ENCODE peak calls at places on chromosome X, in eight cellular contexts. One of them, this sample, is unnamed.

GRCh38 chrX:107978707-107979307 is 3.4 kb downstream of the TEX13B start:
- DNase-seq in occipital lobe: no peak
- DNase-seq in AG04450: peak
- DNase-seq in breast epithelium: no peak
- DNase-seq in NCI-H1417 treated with DMSO at 0.1 percent for 48 hours: no peak
- DNase-seq in RCC 7860: no peak
- DNase-seq in T-helper 1 cell: no peak
- DNase-seq in NCI-H2171 treated with DMSO at 0.1 percent for 48 hours: peak
- DNase-seq in this sample: no peak

GRCh38 chrX:80184854-80185253 is 170.3 kb downstream of the TBX22 start:
- DNase-seq in NCI-H2171 treated with DMSO at 0.1 percent for 48 hours: no peak
- DNase-seq in T-helper 1 cell: no peak
- DNase-seq in NCI-H1417 treated with DMSO at 0.1 percent for 48 hours: no peak
- DNase-seq in RCC 7860: no peak
- DNase-seq in AG04450: no peak
- DNase-seq in occipital lobe: no peak
- DNase-seq in breast epithelium: no peak
- DNase-seq in this sample: no peak

GRCh38 chrX:29746326-29746725 is 469.0 kb upstream of the MAGEB2 start:
- DNase-seq in breast epithelium: no peak
- DNase-seq in occipital lobe: no peak
- DNase-seq in T-helper 1 cell: no peak
- DNase-seq in NCI-H2171 treated with DMSO at 0.1 percent for 48 hours: no peak
- DNase-seq in RCC 7860: no peak
- DNase-seq in NCI-H1417 treated with DMSO at 0.1 percent for 48 hours: no peak
- DNase-seq in AG04450: no peak
- DNase-seq in this sample: no peak

GRCh38 chrX:47218280-47218919 is at the start of gene CDK16:
- DNase-seq in RCC 7860: peak
- DNase-seq in NCI-H2171 treated with DMSO at 0.1 percent for 48 hours: peak
- DNase-seq in breast epithelium: peak
- DNase-seq in AG04450: no peak
- DNase-seq in occipital lobe: peak
- DNase-seq in NCI-H1417 treated with DMSO at 0.1 percent for 48 hours: peak
- DNase-seq in T-helper 1 cell: peak
- DNase-seq in this sample: peak

GRCh38 chrX:115356369-115356768 is 66.9 kb downstream of the LUZP4 start:
- DNase-seq in occipital lobe: no peak
- DNase-seq in NCI-H1417 treated with DMSO at 0.1 percent for 48 hours: no peak
- DNase-seq in RCC 7860: no peak
- DNase-seq in T-helper 1 cell: no peak
- DNase-seq in breast epithelium: no peak
- DNase-seq in NCI-H2171 treated with DMSO at 0.1 percent for 48 hours: no peak
- DNase-seq in AG04450: no peak
- DNase-seq in this sample: no peak

GRCh38 chrX:132592880-132593279 is 104.0 kb upstream of the MBNL3 start:
- DNase-seq in RCC 7860: no peak
- DNase-seq in AG04450: no peak
- DNase-seq in occipital lobe: no peak
- DNase-seq in NCI-H1417 treated with DMSO at 0.1 percent for 48 hours: peak
- DNase-seq in NCI-H2171 treated with DMSO at 0.1 percent for 48 hours: no peak
- DNase-seq in breast epithelium: no peak
- DNase-seq in T-helper 1 cell: no peak
- DNase-seq in this sample: peak

GRCh38 chrX:17732138-17732783 is 5.0 kb upstream of the SCML1 start:
- DNase-seq in NCI-H1417 treated with DMSO at 0.1 percent for 48 hours: no peak
- DNase-seq in RCC 7860: no peak
- DNase-seq in AG04450: peak
- DNase-seq in breast epithelium: no peak
- DNase-seq in T-helper 1 cell: no peak
- DNase-seq in occipital lobe: no peak
- DNase-seq in NCI-H2171 treated with DMSO at 0.1 percent for 48 hours: no peak
- DNase-seq in this sample: no peak

GRCh38 chrX:27915617-27916016 is 65.6 kb downstream of the DCAF8L1 start:
- DNase-seq in NCI-H2171 treated with DMSO at 0.1 percent for 48 hours: no peak
- DNase-seq in RCC 7860: no peak
- DNase-seq in breast epithelium: no peak
- DNase-seq in AG04450: no peak
- DNase-seq in occipital lobe: no peak
- DNase-seq in NCI-H1417 treated with DMSO at 0.1 percent for 48 hours: no peak
- DNase-seq in T-helper 1 cell: peak
- DNase-seq in this sample: no peak

GRCh38 chrX:147917700-147918694 is 6.3 kb downstream of the FMR1 start:
- DNase-seq in AG04450: no peak
- DNase-seq in T-helper 1 cell: peak
- DNase-seq in breast epithelium: no peak
- DNase-seq in NCI-H2171 treated with DMSO at 0.1 percent for 48 hours: no peak
- DNase-seq in NCI-H1417 treated with DMSO at 0.1 percent for 48 hours: no peak
- DNase-seq in occipital lobe: no peak
- DNase-seq in RCC 7860: peak
- DNase-seq in this sample: no peak

GRCh38 chrX:143669395-143669794 is 33.5 kb upstream of the SLITRK4 start:
- DNase-seq in AG04450: no peak
- DNase-seq in breast epithelium: no peak
- DNase-seq in NCI-H2171 treated with DMSO at 0.1 percent for 48 hours: no peak
- DNase-seq in T-helper 1 cell: no peak
- DNase-seq in RCC 7860: peak
- DNase-seq in NCI-H1417 treated with DMSO at 0.1 percent for 48 hours: no peak
- DNase-seq in occipital lobe: no peak
- DNase-seq in this sample: no peak

GRCh38 chrX:55489315-55490009 is at the start of gene USP51:
- DNase-seq in NCI-H2171 treated with DMSO at 0.1 percent for 48 hours: no peak
- DNase-seq in T-helper 1 cell: peak
- DNase-seq in breast epithelium: peak
- DNase-seq in RCC 7860: no peak
- DNase-seq in occipital lobe: peak
- DNase-seq in NCI-H1417 treated with DMSO at 0.1 percent for 48 hours: no peak
- DNase-seq in AG04450: no peak
- DNase-seq in this sample: no peak

GRCh38 chrX:69072486-69073006 is 92.7 kb downstream of the PJA1 start:
- DNase-seq in T-helper 1 cell: no peak
- DNase-seq in occipital lobe: no peak
- DNase-seq in RCC 7860: no peak
- DNase-seq in AG04450: no peak
- DNase-seq in breast epithelium: no peak
- DNase-seq in NCI-H2171 treated with DMSO at 0.1 percent for 48 hours: no peak
- DNase-seq in NCI-H1417 treated with DMSO at 0.1 percent for 48 hours: no peak
- DNase-seq in this sample: no peak

GRCh38 chrX:8783100-8784098 is 17.8 kb downstream of the FAM9A start:
- DNase-seq in breast epithelium: no peak
- DNase-seq in occipital lobe: no peak
- DNase-seq in RCC 7860: no peak
- DNase-seq in T-helper 1 cell: peak
- DNase-seq in NCI-H1417 treated with DMSO at 0.1 percent for 48 hours: no peak
- DNase-seq in AG04450: no peak
- DNase-seq in NCI-H2171 treated with DMSO at 0.1 percent for 48 hours: peak
- DNase-seq in this sample: no peak

GRCh38 chrX:9164535-9165425 is 130.9 kb upstream of the FAM9B start:
- DNase-seq in RCC 7860: no peak
- DNase-seq in breast epithelium: no peak
- DNase-seq in occipital lobe: no peak
- DNase-seq in NCI-H1417 treated with DMSO at 0.1 percent for 48 hours: no peak
- DNase-seq in AG04450: no peak
- DNase-seq in NCI-H2171 treated with DMSO at 0.1 percent for 48 hours: no peak
- DNase-seq in T-helper 1 cell: no peak
- DNase-seq in this sample: no peak

GRCh38 chrX:37701588-37701987 is 16.0 kb downstream of the XK start:
- DNase-seq in RCC 7860: no peak
- DNase-seq in AG04450: no peak
- DNase-seq in NCI-H1417 treated with DMSO at 0.1 percent for 48 hours: no peak
- DNase-seq in breast epithelium: no peak
- DNase-seq in occipital lobe: no peak
- DNase-seq in T-helper 1 cell: no peak
- DNase-seq in NCI-H2171 treated with DMSO at 0.1 percent for 48 hours: peak
- DNase-seq in this sample: no peak

GRCh38 chrX:20530319-20530979 is 263.7 kb upstream of the RPS6KA3 start:
- DNase-seq in RCC 7860: peak
- DNase-seq in breast epithelium: peak
- DNase-seq in NCI-H2171 treated with DMSO at 0.1 percent for 48 hours: peak
- DNase-seq in NCI-H1417 treated with DMSO at 0.1 percent for 48 hours: peak
- DNase-seq in AG04450: no peak
- DNase-seq in T-helper 1 cell: peak
- DNase-seq in occipital lobe: peak
- DNase-seq in this sample: no peak

GRCh38 chrX:28889691-28890090 is 302.4 kb downstream of the IL1RAPL1 start:
- DNase-seq in NCI-H1417 treated with DMSO at 0.1 percent for 48 hours: no peak
- DNase-seq in breast epithelium: no peak
- DNase-seq in occipital lobe: no peak
- DNase-seq in NCI-H2171 treated with DMSO at 0.1 percent for 48 hours: no peak
- DNase-seq in T-helper 1 cell: no peak
- DNase-seq in RCC 7860: no peak
- DNase-seq in AG04450: no peak
- DNase-seq in this sample: no peak

GRCh38 chrX:139930923-139931645 is 1.8 kb downstream of the ATP11C start:
- DNase-seq in breast epithelium: no peak
- DNase-seq in T-helper 1 cell: peak
- DNase-seq in AG04450: no peak
- DNase-seq in NCI-H2171 treated with DMSO at 0.1 percent for 48 hours: peak
- DNase-seq in NCI-H1417 treated with DMSO at 0.1 percent for 48 hours: no peak
- DNase-seq in RCC 7860: peak
- DNase-seq in occipital lobe: no peak
- DNase-seq in this sample: no peak

GRCh38 chrX:43813898-43814297 is 68.4 kb downstream of the MAOB start:
- DNase-seq in occipital lobe: no peak
- DNase-seq in T-helper 1 cell: peak
- DNase-seq in NCI-H1417 treated with DMSO at 0.1 percent for 48 hours: no peak
- DNase-seq in breast epithelium: no peak
- DNase-seq in RCC 7860: no peak
- DNase-seq in NCI-H2171 treated with DMSO at 0.1 percent for 48 hours: no peak
- DNase-seq in AG04450: no peak
- DNase-seq in this sample: no peak

GRCh38 chrX:8820910-8821527 is 19.8 kb upstream of the FAM9A start:
- DNase-seq in breast epithelium: no peak
- DNase-seq in occipital lobe: no peak
- DNase-seq in NCI-H2171 treated with DMSO at 0.1 percent for 48 hours: no peak
- DNase-seq in T-helper 1 cell: no peak
- DNase-seq in RCC 7860: no peak
- DNase-seq in NCI-H1417 treated with DMSO at 0.1 percent for 48 hours: no peak
- DNase-seq in AG04450: no peak
- DNase-seq in this sample: no peak

GRCh38 chrX:148995661-148996060 is 495.2 kb downstream of the AFF2 start:
- DNase-seq in T-helper 1 cell: no peak
- DNase-seq in NCI-H1417 treated with DMSO at 0.1 percent for 48 hours: no peak
- DNase-seq in occipital lobe: no peak
- DNase-seq in NCI-H2171 treated with DMSO at 0.1 percent for 48 hours: no peak
- DNase-seq in breast epithelium: no peak
- DNase-seq in AG04450: no peak
- DNase-seq in RCC 7860: no peak
- DNase-seq in this sample: no peak

GRCh38 chrX:68912113-68912980 is 83.5 kb downstream of the EFNB1 start:
- DNase-seq in RCC 7860: no peak
- DNase-seq in NCI-H1417 treated with DMSO at 0.1 percent for 48 hours: no peak
- DNase-seq in NCI-H2171 treated with DMSO at 0.1 percent for 48 hours: no peak
- DNase-seq in occipital lobe: no peak
- DNase-seq in T-helper 1 cell: no peak
- DNase-seq in breast epithelium: no peak
- DNase-seq in AG04450: no peak
- DNase-seq in this sample: no peak

GRCh38 chrX:149825424-149825823 is 43.7 kb downstream of the MAGEA9 start:
- DNase-seq in T-helper 1 cell: no peak
- DNase-seq in breast epithelium: no peak
- DNase-seq in AG04450: no peak
- DNase-seq in occipital lobe: no peak
- DNase-seq in NCI-H2171 treated with DMSO at 0.1 percent for 48 hours: peak
- DNase-seq in NCI-H1417 treated with DMSO at 0.1 percent for 48 hours: no peak
- DNase-seq in RCC 7860: no peak
- DNase-seq in this sample: no peak

GRCh38 chrX:40521868-40522450 is 58.8 kb upstream of the ATP6AP2 start:
- DNase-seq in breast epithelium: no peak
- DNase-seq in NCI-H1417 treated with DMSO at 0.1 percent for 48 hours: no peak
- DNase-seq in T-helper 1 cell: no peak
- DNase-seq in occipital lobe: no peak
- DNase-seq in RCC 7860: no peak
- DNase-seq in NCI-H2171 treated with DMSO at 0.1 percent for 48 hours: no peak
- DNase-seq in AG04450: no peak
- DNase-seq in this sample: no peak

GRCh38 chrX:150813922-150814321 is 84.5 kb downstream of the CD99L2 start:
- DNase-seq in breast epithelium: no peak
- DNase-seq in T-helper 1 cell: peak
- DNase-seq in NCI-H1417 treated with DMSO at 0.1 percent for 48 hours: no peak
- DNase-seq in occipital lobe: no peak
- DNase-seq in AG04450: no peak
- DNase-seq in RCC 7860: no peak
- DNase-seq in NCI-H2171 treated with DMSO at 0.1 percent for 48 hours: no peak
- DNase-seq in this sample: no peak

GRCh38 chrX:107678957-107679740 is 50.8 kb downstream of the PRPS1 start:
- DNase-seq in AG04450: no peak
- DNase-seq in NCI-H1417 treated with DMSO at 0.1 percent for 48 hours: no peak
- DNase-seq in occipital lobe: no peak
- DNase-seq in RCC 7860: no peak
- DNase-seq in NCI-H2171 treated with DMSO at 0.1 percent for 48 hours: no peak
- DNase-seq in breast epithelium: peak
- DNase-seq in T-helper 1 cell: peak
- DNase-seq in this sample: no peak